ENCODE peak calls at places on chromosomes 7 and 10, in six cellular contexts. L, P, R, U, Z and G are unnamed samples.

GRCh38 chr10:93947055-93947454 is 46.7 kb upstream of the PLCE1 start:
- DNase-seq in Z (peak; percentile 16), U (no peak), P (peak; percentile 21), L (peak; percentile 92), R (peak; percentile 27), G (peak; percentile 55)

GRCh38 chr10:87721781-87722180 is 62.1 kb downstream of the PAPSS2 start:
- DNase-seq in Z (no peak), P (no peak), U (no peak), R (no peak), L (no peak), G (peak; percentile 16)

GRCh38 chr7:157401567-157402387 is 65.0 kb downstream of the DNAJB6 start:
- DNase-seq in U (no peak), L (no peak), P (no peak), R (no peak), Z (no peak), G (no peak)

GRCh38 chr7:127922661-127923060 is 108.6 kb downstream of the LRRC4 start:
- DNase-seq in U (no peak), P (no peak), L (no peak), Z (no peak), R (no peak), G (no peak)

GRCh38 chr7:84631913-84632312 is 437.3 kb upstream of the SEMA3A start:
- DNase-seq in Z (no peak), L (no peak), P (no peak), U (no peak), R (no peak), G (no peak)

GRCh38 chr7:108417926-108418325 is 38.3 kb downstream of the NRCAM start:
- DNase-seq in R (no peak), P (no peak), U (no peak), Z (no peak), L (peak; percentile 71), G (peak; percentile 77)

GRCh38 chr7:151588982-151589381 is 69.3 kb upstream of the RHEB start:
- DNase-seq in P (no peak), L (no peak), R (no peak), Z (no peak), U (no peak), G (no peak)

GRCh38 chr10:61153766-61154165 is 209.8 kb upstream of the RHOBTB1 start:
- DNase-seq in L (peak; percentile 50), P (no peak), U (no peak), R (no peak), Z (no peak), G (peak; percentile 56)

GRCh38 chr7:2716488-2716887 is 28.5 kb downstream of the AMZ1 start:
- DNase-seq in L (no peak), Z (no peak), P (no peak), U (no peak), R (no peak), G (no peak)

GRCh38 chr7:101156277-101156676 is 2.0 kb downstream of the AP1S1 start:
- DNase-seq in Z (no peak), R (no peak), P (no peak), U (no peak), L (no peak), G (no peak)

GRCh38 chr10:86871563-86872183 is 85.7 kb downstream of the MMRN2 start:
- DNase-seq in L (peak; percentile 45), Z (no peak), R (peak; percentile 20), P (peak; percentile 10), U (no peak), G (no peak)

DNA sequence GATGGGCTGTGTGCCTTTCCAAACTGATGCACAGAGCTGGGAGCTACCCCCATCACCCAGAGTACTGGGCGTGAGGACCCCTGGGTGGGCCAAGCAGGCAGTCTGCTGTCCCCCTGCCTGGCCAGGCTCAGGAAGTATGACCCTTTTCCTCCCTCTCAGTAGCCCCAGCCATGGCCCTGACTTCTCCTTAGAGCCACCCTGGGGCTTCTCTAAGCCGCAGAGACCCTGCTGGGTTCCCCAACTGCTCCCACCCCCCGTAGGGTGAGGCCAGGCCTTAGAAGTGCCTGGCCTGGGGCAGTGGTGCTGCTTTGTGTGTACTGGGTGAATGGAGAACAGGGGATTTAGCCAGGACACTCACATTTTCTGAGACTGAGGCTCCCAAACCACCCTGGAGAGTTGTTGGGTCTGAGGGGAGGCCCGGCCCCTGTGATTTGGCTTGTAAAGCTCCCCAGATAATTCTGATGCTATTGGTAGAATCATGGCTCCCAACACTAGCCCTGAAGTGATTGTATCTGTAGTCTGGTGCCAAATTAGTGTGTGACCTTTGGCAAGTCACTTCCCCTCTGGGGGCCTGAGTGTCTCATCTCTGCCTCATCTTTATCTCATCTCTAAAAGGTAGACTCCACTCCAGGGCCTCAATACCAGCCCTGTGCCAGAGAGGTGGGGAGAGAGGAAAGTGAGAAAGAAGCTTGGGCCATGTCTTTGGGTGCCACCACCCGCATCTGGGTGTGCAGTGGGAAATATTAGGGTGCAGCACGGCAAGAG is 99.7 kb upstream of the PPIF start:
- DNase-seq in P (no peak), L (no peak), Z (no peak), R (no peak), U (peak; percentile 42), G (no peak)
- H3K4me2 ChIP-seq in P (no peak overlapping the region), L (peak overlapping the region; percentile 15), Z (no peak overlapping the region), R (no peak overlapping the region), U (peak overlapping the region; percentile 90), G (no peak overlapping the region)

DNA sequence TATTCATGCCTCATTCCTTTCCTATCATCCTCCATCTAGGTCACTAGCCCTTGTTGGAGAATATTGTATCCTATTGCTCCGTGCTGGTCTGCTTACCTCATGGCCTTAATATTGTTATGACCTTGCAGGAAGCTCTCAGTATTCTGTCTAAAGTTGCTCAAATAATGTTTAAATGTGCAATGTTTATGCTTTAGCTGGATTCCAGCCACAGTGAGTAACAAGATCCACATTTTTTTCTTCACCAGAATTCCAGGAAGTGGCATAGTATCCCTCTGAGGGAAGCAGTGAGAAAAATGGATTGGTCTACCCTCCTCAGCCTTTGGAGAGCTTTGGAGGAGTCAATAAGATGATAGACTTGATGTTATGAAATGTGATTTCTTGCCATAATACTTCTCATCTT is 402.6 kb downstream of the NRG3 start:
- DNase-seq in R (no peak), Z (no peak), L (peak; percentile 28), U (no peak), P (no peak), G (peak; percentile 39)
- H2AFZ ChIP-seq in R (no peak overlapping the region), Z (no peak overlapping the region), L (no peak overlapping the region), U (no peak overlapping the region), P (no peak overlapping the region), G (no peak overlapping the region)

DNA sequence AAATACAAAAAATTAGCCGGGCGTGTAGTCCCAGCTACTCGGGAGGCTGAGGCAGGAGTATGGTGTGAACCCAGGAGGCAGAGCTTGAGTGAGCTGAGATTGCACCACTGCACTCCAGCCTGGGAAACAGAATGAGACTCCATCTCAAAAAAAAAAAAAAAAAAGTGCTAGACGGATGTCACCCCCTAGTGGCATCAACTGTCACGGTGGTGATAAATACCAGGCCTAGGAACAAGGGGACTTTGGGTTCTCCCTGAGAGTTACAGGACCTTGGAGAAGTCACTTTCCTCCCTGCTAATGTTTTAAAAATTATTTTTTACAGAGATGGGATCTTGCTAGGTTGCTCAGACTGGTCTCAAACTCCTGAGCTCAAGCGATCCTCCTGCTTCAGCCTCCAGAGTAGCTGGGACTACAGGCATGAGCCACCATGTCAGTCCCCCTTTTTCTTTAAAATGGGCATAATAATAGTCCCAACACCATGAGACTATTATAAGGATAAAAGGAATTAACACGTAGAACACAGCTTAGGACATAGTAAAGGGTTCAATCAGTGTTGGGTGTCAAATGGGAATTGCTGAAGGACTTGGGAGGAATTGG is 2.6 kb upstream of the TMEM130 start:
- DNase-seq in Z (peak; percentile 39), R (peak; percentile 57), P (peak; percentile 67), L (no peak), U (peak; percentile 77), G (peak; percentile 26)
- TF ChIP-seq CTCF in Z (peak; percentile 40), R (peak; percentile 60), P (peak; percentile 52), L (peak; percentile 23), U (peak; percentile 73), G (peak; percentile 10)

DNA sequence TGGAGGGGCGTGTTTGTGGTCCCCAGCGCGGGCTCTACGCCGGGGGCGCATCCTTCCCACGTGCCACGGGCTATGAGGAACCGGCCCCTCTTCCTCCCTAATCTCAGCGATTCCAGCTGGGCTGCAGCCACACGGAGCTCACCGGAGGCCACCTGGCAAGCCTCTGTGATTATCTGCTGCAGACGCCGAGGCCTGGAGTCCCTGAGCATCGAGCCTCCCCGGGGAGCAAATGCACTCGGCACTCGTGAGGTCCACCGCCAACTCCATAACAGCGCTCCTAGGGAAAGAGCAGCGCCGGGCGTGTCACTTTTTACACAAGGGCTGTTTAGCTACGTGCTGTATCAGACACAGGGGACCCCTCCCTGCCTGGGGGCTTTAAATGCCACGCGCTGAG is 101.1 kb downstream of the DYNC2I1 start:
- DNase-seq in R (no peak), Z (peak; percentile 6), L (no peak), P (no peak), U (no peak), G (no peak)
- H3K4me2 ChIP-seq in R (peak overlapping the region; percentile 52), Z (peak overlapping the region; percentile 93), L (no peak overlapping the region), P (no peak overlapping the region), U (peak overlapping the region; percentile 52), G (no peak overlapping the region)

GRCh38 chr10:46270086-46270811 is 16.5 kb upstream of the ANTXRL start:
- DNase-seq in P (no peak), U (peak; percentile 30), R (no peak), Z (no peak), L (no peak), G (no peak)

GRCh38 chr10:46265981-46266505 is 20.8 kb upstream of the ANTXRL start:
- DNase-seq in Z (no peak), U (peak; percentile 90), L (no peak), P (no peak), R (no peak), G (no peak)

GRCh38 chr10:46266506-46266985 is 20.3 kb upstream of the ANTXRL start:
- DNase-seq in P (no peak), L (no peak), R (no peak), U (no peak), Z (no peak), G (no peak)

GRCh38 chr10:46267132-46267985 is 19.4 kb upstream of the ANTXRL start:
- DNase-seq in U (peak; percentile 29), R (no peak), L (no peak), P (no peak), Z (no peak), G (no peak)

DNA sequence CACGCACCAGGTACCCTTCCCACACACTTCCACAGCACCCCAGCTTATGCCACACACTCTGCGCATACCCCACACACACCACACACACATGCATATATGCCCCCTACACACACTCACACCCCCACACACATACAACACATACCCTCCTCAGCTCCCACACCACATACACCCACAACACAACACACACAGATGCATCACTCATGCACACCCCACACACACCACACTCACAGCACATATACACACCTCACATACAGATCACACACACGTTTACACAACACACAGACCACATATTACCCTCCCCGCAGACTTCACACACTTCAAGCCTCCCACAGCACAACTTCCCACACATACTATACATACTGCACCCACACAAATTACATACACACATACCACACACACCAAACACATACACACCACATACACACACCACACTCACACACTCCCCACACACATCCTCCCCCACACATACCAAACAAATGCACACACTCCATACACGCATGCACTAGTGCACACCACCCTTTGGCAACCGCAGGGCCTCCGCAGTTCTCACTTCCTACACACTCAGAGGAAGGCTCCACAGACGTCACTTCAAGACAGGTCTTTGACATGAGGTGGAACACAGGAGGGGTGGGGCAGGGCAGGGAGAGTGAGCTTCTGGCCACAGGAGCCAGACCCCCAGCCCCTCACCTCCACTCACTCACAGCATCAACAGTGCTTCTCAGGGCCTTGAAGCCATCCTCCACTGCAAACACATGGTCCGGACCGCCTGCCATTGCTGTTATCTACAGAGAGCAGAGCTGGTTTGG is 18.5 kb upstream of the ANTXRL start:
- DNase-seq in U (peak; percentile 81), P (no peak), R (no peak), Z (no peak), L (no peak), G (no peak)
- H2AFZ ChIP-seq in U (no peak overlapping the region), P (no peak overlapping the region), R (no peak overlapping the region), Z (no peak overlapping the region), L (no peak overlapping the region), G (no peak overlapping the region)